ENCODE peak calls at places on chromosomes 1 and 21, in seven cellular contexts. One of them, this sample, is unnamed.

GRCh38 chr1:203114202-203114601 is 13.3 kb upstream of the ADORA1 start:
- DNase-seq in GDM1: no peak
- DNase-seq in fibroblast of pulmonary artery: no peak
- DNase-seq in A172: no peak
- DNase-seq in C1 segment of cervical spinal cord: no peak
- DNase-seq in left lung: no peak
- DNase-seq in NCI-H1417: no peak
- DNase-seq in this sample: no peak

GRCh38 chr1:67336783-67337182 is 29.1 kb downstream of the IL12RB2 start:
- DNase-seq in GDM1: no peak
- DNase-seq in fibroblast of pulmonary artery: no peak
- DNase-seq in A172: no peak
- DNase-seq in C1 segment of cervical spinal cord: no peak
- DNase-seq in left lung: no peak
- DNase-seq in NCI-H1417: no peak
- DNase-seq in this sample: no peak

GRCh38 chr21:42986125-42986783 is 11.9 kb downstream of the PKNOX1 start:
- DNase-seq in GDM1: no peak
- DNase-seq in fibroblast of pulmonary artery: no peak
- DNase-seq in A172: no peak
- DNase-seq in C1 segment of cervical spinal cord: no peak
- DNase-seq in left lung: no peak
- DNase-seq in NCI-H1417: no peak
- DNase-seq in this sample: no peak

GRCh38 chr1:180213401-180214177 is 16.5 kb upstream of the LHX4 start:
- DNase-seq in GDM1: no peak
- DNase-seq in fibroblast of pulmonary artery: no peak
- DNase-seq in A172: peak
- DNase-seq in C1 segment of cervical spinal cord: peak
- DNase-seq in left lung: no peak
- DNase-seq in NCI-H1417: no peak
- DNase-seq in this sample: no peak

GRCh38 chr1:158933621-158934020 is 2.3 kb downstream of the PYHIN1 start:
- DNase-seq in GDM1: no peak
- DNase-seq in fibroblast of pulmonary artery: no peak
- DNase-seq in A172: no peak
- DNase-seq in C1 segment of cervical spinal cord: no peak
- DNase-seq in left lung: no peak
- DNase-seq in NCI-H1417: no peak
- DNase-seq in this sample: no peak

GRCh38 chr1:222288056-222288455 is 259.8 kb downstream of the HHIPL2 start:
- DNase-seq in GDM1: no peak
- DNase-seq in fibroblast of pulmonary artery: no peak
- DNase-seq in A172: peak
- DNase-seq in C1 segment of cervical spinal cord: no peak
- DNase-seq in left lung: no peak
- DNase-seq in NCI-H1417: no peak
- DNase-seq in this sample: no peak

GRCh38 chr1:27564710-27565649 is 39.0 kb downstream of the AHDC1 start:
- DNase-seq in GDM1: no peak
- DNase-seq in fibroblast of pulmonary artery: no peak
- DNase-seq in A172: no peak
- DNase-seq in C1 segment of cervical spinal cord: no peak
- DNase-seq in left lung: no peak
- DNase-seq in NCI-H1417: no peak
- DNase-seq in this sample: no peak

GRCh38 chr1:231990388-231990787 is 363.8 kb downstream of the DISC1 start:
- DNase-seq in GDM1: no peak
- DNase-seq in fibroblast of pulmonary artery: no peak
- DNase-seq in A172: no peak
- DNase-seq in C1 segment of cervical spinal cord: no peak
- DNase-seq in left lung: no peak
- DNase-seq in NCI-H1417: no peak
- DNase-seq in this sample: no peak

GRCh38 chr1:25197982-25198681 is 34.2 kb downstream of the SYF2 start:
- DNase-seq in GDM1: no peak
- DNase-seq in fibroblast of pulmonary artery: peak
- DNase-seq in A172: no peak
- DNase-seq in C1 segment of cervical spinal cord: no peak
- DNase-seq in left lung: no peak
- DNase-seq in NCI-H1417: no peak
- DNase-seq in this sample: no peak

GRCh38 chr1:156524481-156524869 is 23.9 kb upstream of the MEF2D start:
- DNase-seq in GDM1: peak
- DNase-seq in fibroblast of pulmonary artery: no peak
- DNase-seq in A172: no peak
- DNase-seq in C1 segment of cervical spinal cord: no peak
- DNase-seq in left lung: no peak
- DNase-seq in NCI-H1417: no peak
- DNase-seq in this sample: no peak

GRCh38 chr1:218499021-218499691 is 154.0 kb downstream of the TGFB2 start:
- DNase-seq in GDM1: no peak
- DNase-seq in fibroblast of pulmonary artery: peak
- DNase-seq in A172: peak
- DNase-seq in C1 segment of cervical spinal cord: no peak
- DNase-seq in left lung: no peak
- DNase-seq in NCI-H1417: no peak
- DNase-seq in this sample: no peak

GRCh38 chr1:24888971-24889670 is 41.0 kb downstream of the RUNX3 start:
- DNase-seq in GDM1: no peak
- DNase-seq in fibroblast of pulmonary artery: peak
- DNase-seq in A172: peak
- DNase-seq in C1 segment of cervical spinal cord: no peak
- DNase-seq in left lung: no peak
- DNase-seq in NCI-H1417: no peak
- DNase-seq in this sample: no peak

GRCh38 chr1:17250601-17251000 is 1.7 kb downstream of the PADI3 start:
- DNase-seq in GDM1: peak
- DNase-seq in fibroblast of pulmonary artery: no peak
- DNase-seq in A172: peak
- DNase-seq in C1 segment of cervical spinal cord: no peak
- DNase-seq in left lung: no peak
- DNase-seq in NCI-H1417: no peak
- DNase-seq in this sample: no peak

GRCh38 chr1:54927475-54928240 is 40.7 kb upstream of the DHCR24 start:
- DNase-seq in GDM1: no peak
- DNase-seq in fibroblast of pulmonary artery: peak
- DNase-seq in A172: no peak
- DNase-seq in C1 segment of cervical spinal cord: no peak
- DNase-seq in left lung: no peak
- DNase-seq in NCI-H1417: no peak
- DNase-seq in this sample: no peak

GRCh38 chr1:117231748-117232373 is 21.1 kb upstream of the VTCN1 start:
- DNase-seq in GDM1: no peak
- DNase-seq in fibroblast of pulmonary artery: no peak
- DNase-seq in A172: no peak
- DNase-seq in C1 segment of cervical spinal cord: no peak
- DNase-seq in left lung: no peak
- DNase-seq in NCI-H1417: peak
- DNase-seq in this sample: no peak

GRCh38 chr1:117060441-117061317 is 553 bp downstream of the TTF2 start:
- DNase-seq in GDM1: no peak
- DNase-seq in fibroblast of pulmonary artery: peak
- DNase-seq in A172: peak
- DNase-seq in C1 segment of cervical spinal cord: no peak
- DNase-seq in left lung: peak
- DNase-seq in NCI-H1417: peak
- DNase-seq in this sample: no peak

GRCh38 chr1:211469938-211470529 is 21.9 kb downstream of the RD3 start:
- DNase-seq in GDM1: no peak
- DNase-seq in fibroblast of pulmonary artery: peak
- DNase-seq in A172: peak
- DNase-seq in C1 segment of cervical spinal cord: no peak
- DNase-seq in left lung: peak
- DNase-seq in NCI-H1417: peak
- DNase-seq in this sample: peak

GRCh38 chr1:223177681-223178080 is 34.6 kb upstream of the TLR5 start:
- DNase-seq in GDM1: peak
- DNase-seq in fibroblast of pulmonary artery: no peak
- DNase-seq in A172: no peak
- DNase-seq in C1 segment of cervical spinal cord: no peak
- DNase-seq in left lung: peak
- DNase-seq in NCI-H1417: no peak
- DNase-seq in this sample: no peak

GRCh38 chr1:216600730-216601426 is 122.4 kb downstream of the ESRRG start:
- DNase-seq in GDM1: no peak
- DNase-seq in fibroblast of pulmonary artery: peak
- DNase-seq in A172: peak
- DNase-seq in C1 segment of cervical spinal cord: peak
- DNase-seq in left lung: peak
- DNase-seq in NCI-H1417: peak
- DNase-seq in this sample: peak

GRCh38 chr1:243375596-243375995 is 119.8 kb downstream of the SDCCAG8 start:
- DNase-seq in GDM1: no peak
- DNase-seq in fibroblast of pulmonary artery: no peak
- DNase-seq in A172: no peak
- DNase-seq in C1 segment of cervical spinal cord: no peak
- DNase-seq in left lung: no peak
- DNase-seq in NCI-H1417: no peak
- DNase-seq in this sample: no peak

GRCh38 chr1:92399076-92399475 is 87.6 kb downstream of the GFI1 start:
- DNase-seq in GDM1: no peak
- DNase-seq in fibroblast of pulmonary artery: peak
- DNase-seq in A172: no peak
- DNase-seq in C1 segment of cervical spinal cord: no peak
- DNase-seq in left lung: no peak
- DNase-seq in NCI-H1417: no peak
- DNase-seq in this sample: no peak

GRCh38 chr1:22208973-22209378 is 66.1 kb upstream of the WNT4 start:
- DNase-seq in GDM1: no peak
- DNase-seq in fibroblast of pulmonary artery: no peak
- DNase-seq in A172: no peak
- DNase-seq in C1 segment of cervical spinal cord: no peak
- DNase-seq in left lung: no peak
- DNase-seq in NCI-H1417: no peak
- DNase-seq in this sample: no peak

GRCh38 chr1:184684285-184685077 is 70.2 kb downstream of the EDEM3 start:
- DNase-seq in GDM1: no peak
- DNase-seq in fibroblast of pulmonary artery: no peak
- DNase-seq in A172: no peak
- DNase-seq in C1 segment of cervical spinal cord: peak
- DNase-seq in left lung: peak
- DNase-seq in NCI-H1417: no peak
- DNase-seq in this sample: no peak

GRCh38 chr21:42722808-42723470 is 69.5 kb downstream of the PDE9A start:
- DNase-seq in GDM1: no peak
- DNase-seq in fibroblast of pulmonary artery: no peak
- DNase-seq in A172: no peak
- DNase-seq in C1 segment of cervical spinal cord: no peak
- DNase-seq in left lung: no peak
- DNase-seq in NCI-H1417: no peak
- DNase-seq in this sample: no peak

GRCh38 chr1:8197493-8198282 is 120.2 kb upstream of the SLC45A1 start:
- DNase-seq in GDM1: no peak
- DNase-seq in fibroblast of pulmonary artery: peak
- DNase-seq in A172: peak
- DNase-seq in C1 segment of cervical spinal cord: no peak
- DNase-seq in left lung: peak
- DNase-seq in NCI-H1417: no peak
- DNase-seq in this sample: peak

GRCh38 chr1:202068596-202068995 is 54.1 kb upstream of the GPR37L1 start:
- DNase-seq in GDM1: no peak
- DNase-seq in fibroblast of pulmonary artery: no peak
- DNase-seq in A172: no peak
- DNase-seq in C1 segment of cervical spinal cord: no peak
- DNase-seq in left lung: no peak
- DNase-seq in NCI-H1417: no peak
- DNase-seq in this sample: no peak